ENCODE peak calls at places on chromosome 2, in four cellular contexts. G is effector memory CD4-positive, alpha-beta T cell; K is adipocyte; I is left lung. Y is an unnamed sample.

GRCh38 chr2:236744316-236745105 is 174.9 kb downstream of the ACKR3 start:
- DNase-seq in G (no peak), K (peak; percentile 96), I (peak; percentile 58), Y (peak; percentile 81)

GRCh38 chr2:86625096-86625495 is 1.4 kb upstream of the RNF103 start:
- DNase-seq in G (no peak), K (no peak), I (no peak), Y (no peak)

GRCh38 chr2:106960633-106961205 is 74.8 kb upstream of the ST6GAL2 start:
- DNase-seq in G (no peak), K (peak; percentile 33), I (no peak), Y (no peak)

GRCh38 chr2:201358684-201359083 is 1.5 kb upstream of the FLACC1 start:
- DNase-seq in G (no peak), K (peak; percentile 36), I (no peak), Y (peak; percentile 79)

GRCh38 chr2:203623104-203623503 is 83.3 kb upstream of the CD28 start:
- DNase-seq in G (no peak), K (peak; percentile 91), I (no peak), Y (peak; percentile 75)

GRCh38 chr2:218168635-218169462 is 2.1 kb upstream of the CXCR1 start:
- DNase-seq in G (peak; percentile 46), K (peak; percentile 54), I (no peak), Y (peak; percentile 30)

GRCh38 chr2:232897386-232897970 is 27.4 kb downstream of the SNORC start:
- DNase-seq in G (no peak), K (no peak), I (no peak), Y (no peak)

GRCh38 chr2:55048514-55048924 is 1.7 kb downstream of the RTN4 start:
- DNase-seq in G (no peak), K (peak; percentile 75), I (no peak), Y (peak; percentile 26)

GRCh38 chr2:109201465-109202420 is 72.7 kb downstream of the SH3RF3 start:
- DNase-seq in G (no peak), K (no peak), I (no peak), Y (no peak)

GRCh38 chr2:1777792-1778191 is 33.5 kb upstream of the PXDN start:
- DNase-seq in G (no peak), K (no peak), I (no peak), Y (no peak)

GRCh38 chr2:119247844-119248271 is 24.2 kb downstream of the STEAP3 start:
- DNase-seq in G (no peak), K (no peak), I (no peak), Y (no peak)

GRCh38 chr2:9832586-9832985 is 10.7 kb upstream of the TAF1B start:
- DNase-seq in G (no peak), K (peak; percentile 49), I (no peak), Y (no peak)

GRCh38 chr2:28325567-28326468 is 66.8 kb upstream of the FOSL2 start:
- DNase-seq in G (no peak), K (no peak), I (no peak), Y (no peak)

GRCh38 chr2:43220229-43220981 is 6.0 kb downstream of the ZFP36L2 start:
- DNase-seq in G (no peak), K (peak; percentile 67), I (no peak), Y (no peak)

GRCh38 chr2:43074592-43075053 is 151.8 kb downstream of the ZFP36L2 start:
- DNase-seq in G (no peak), K (no peak), I (no peak), Y (no peak)

GRCh38 chr2:32864761-32865160 is 82.0 kb upstream of the LTBP1 start:
- DNase-seq in G (no peak), K (peak; percentile 79), I (no peak), Y (peak; percentile 73)

GRCh38 chr2:72959995-72960981 is 43.0 kb downstream of the EMX1 start:
- DNase-seq in G (no peak), K (no peak), I (no peak), Y (no peak)

GRCh38 chr2:166197446-166197845 is 69.6 kb upstream of the SCN1A start:
- DNase-seq in G (no peak), K (no peak), I (no peak), Y (no peak)

GRCh38 chr2:105889046-105889445 is 144.3 kb downstream of the NCK2 start:
- DNase-seq in G (no peak), K (no peak), I (no peak), Y (no peak)

GRCh38 chr2:199344012-199344411 is 113.7 kb downstream of the SATB2 start:
- DNase-seq in G (no peak), K (no peak), I (no peak), Y (no peak)

GRCh38 chr2:176132397-176133086 is 3.0 kb downstream of the HOXD8 start:
- DNase-seq in G (no peak), K (no peak), I (no peak), Y (no peak)

GRCh38 chr2:176129825-176130152 is 284 bp downstream of the HOXD8 start:
- DNase-seq in G (no peak), K (no peak), I (no peak), Y (no peak)

GRCh38 chr2:176130153-176130916 is 830 bp downstream of the HOXD8 start:
- DNase-seq in G (no peak), K (peak; percentile 45), I (no peak), Y (peak; percentile 74)

GRCh38 chr2:176131617-176132396 is 2.3 kb downstream of the HOXD8 start:
- DNase-seq in G (no peak), K (no peak), I (no peak), Y (no peak)

DNA sequence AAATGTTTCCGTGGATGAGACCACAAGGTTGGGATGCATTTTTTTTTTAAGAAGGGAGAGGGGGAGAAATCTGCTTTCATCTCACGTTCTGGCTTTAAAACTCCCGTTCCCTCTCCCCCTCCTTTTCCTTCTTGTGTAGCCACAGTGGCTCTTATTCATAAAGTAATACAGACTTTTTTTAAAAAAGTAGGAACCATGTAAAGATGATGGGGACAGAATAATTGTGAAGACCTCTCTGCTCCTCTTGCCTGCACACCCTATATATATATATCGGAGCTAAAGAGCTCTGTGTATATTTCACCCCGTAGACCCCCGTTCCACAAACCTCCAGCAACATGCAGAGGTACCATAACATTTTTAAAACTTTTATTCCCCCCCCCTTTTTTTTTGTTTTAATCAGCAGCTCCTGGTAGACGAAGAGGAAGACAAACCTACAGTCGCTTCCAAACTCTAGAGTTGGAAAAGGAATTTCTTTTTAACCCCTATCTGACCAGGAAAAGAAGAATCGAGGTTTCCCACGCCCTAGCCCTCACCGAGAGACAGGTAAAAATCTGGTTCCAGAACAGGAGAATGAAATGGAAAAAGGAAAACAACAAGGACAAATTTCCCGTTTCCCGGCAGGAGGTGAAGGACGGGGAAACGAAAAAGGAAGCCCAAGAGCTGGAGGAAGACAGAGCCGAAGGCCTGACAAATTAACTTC is 1.6 kb downstream of the HOXD8 start:
- DNase-seq in G (no peak), K (no peak), I (no peak), Y (no peak)
- H3K27me3 ChIP-seq in G (peaks cover 91% of the 10 kb centered on the region), K (no peaks in the 10 kb centered on the region), I (peaks cover 96% of the 10 kb centered on the region), Y (no peaks in the 10 kb centered on the region)

DNA sequence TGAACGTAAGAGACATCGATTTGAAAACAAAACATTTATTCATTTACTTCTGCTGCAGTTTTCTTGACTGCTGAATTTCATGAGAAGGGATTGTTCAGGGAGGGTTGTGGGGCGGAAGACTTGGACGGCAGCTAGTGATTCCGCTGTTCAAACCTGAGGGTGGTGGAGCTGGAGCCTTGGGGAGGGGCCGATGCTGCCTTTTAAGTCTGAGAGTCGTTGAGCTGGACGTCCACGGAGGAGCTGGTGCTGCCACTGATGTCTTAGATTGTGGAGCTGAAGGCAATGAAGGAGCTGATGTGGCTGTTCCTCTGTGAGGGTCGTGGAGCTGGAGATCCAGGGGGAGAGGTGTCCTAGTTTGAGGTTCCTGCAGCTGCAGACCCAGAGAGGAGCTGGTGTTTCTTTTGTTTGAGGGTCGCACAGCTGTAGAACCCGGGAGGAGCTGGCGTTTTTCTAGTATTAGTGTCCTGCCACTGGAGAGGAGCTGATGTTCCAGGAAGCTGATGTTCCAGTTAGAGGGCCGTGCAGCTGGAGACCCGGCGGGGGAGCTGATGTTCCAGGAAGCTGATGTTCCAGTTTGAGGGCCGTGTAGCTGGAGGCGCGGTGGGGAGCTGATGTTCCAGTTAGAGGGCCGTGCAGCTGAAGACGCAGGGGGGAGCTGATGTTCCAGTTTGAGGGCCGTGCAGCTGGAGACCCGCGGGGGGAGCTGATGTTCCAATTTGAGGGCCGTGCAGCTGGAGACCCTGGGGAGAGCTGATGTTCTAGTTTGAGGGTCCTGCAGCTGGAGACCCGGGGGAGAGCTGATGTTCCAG is 150.9 kb downstream of the RTP5 start:
- DNase-seq in G (no peak), K (peak; percentile 49), I (peak; percentile 31), Y (no peak)
- H3K9me3 ChIP-seq in G (no peaks in the 10 kb centered on the region), K (no peaks in the 10 kb centered on the region), I (no peaks in the 10 kb centered on the region), Y (no peaks in the 10 kb centered on the region)

GRCh38 chr2:152098033-152098797 is 629 bp downstream of the CACNB4 start:
- DNase-seq in G (no peak), K (peak; percentile 67), I (peak; percentile 44), Y (peak; percentile 9)
- H3K27me3 ChIP-seq in G (peaks cover 22% of the 10 kb centered on the region), K (peaks cover 19% of the 10 kb centered on the region), I (peaks cover 16% of the 10 kb centered on the region), Y (peaks cover 56% of the 10 kb centered on the region)

GRCh38 chr2:14053105-14053504 is 579.4 kb upstream of the LRATD1 start:
- DNase-seq in G (no peak), K (no peak), I (no peak), Y (no peak)

GRCh38 chr2:14047491-14047890 is 585.0 kb upstream of the LRATD1 start:
- DNase-seq in G (no peak), K (no peak), I (no peak), Y (no peak)

DNA sequence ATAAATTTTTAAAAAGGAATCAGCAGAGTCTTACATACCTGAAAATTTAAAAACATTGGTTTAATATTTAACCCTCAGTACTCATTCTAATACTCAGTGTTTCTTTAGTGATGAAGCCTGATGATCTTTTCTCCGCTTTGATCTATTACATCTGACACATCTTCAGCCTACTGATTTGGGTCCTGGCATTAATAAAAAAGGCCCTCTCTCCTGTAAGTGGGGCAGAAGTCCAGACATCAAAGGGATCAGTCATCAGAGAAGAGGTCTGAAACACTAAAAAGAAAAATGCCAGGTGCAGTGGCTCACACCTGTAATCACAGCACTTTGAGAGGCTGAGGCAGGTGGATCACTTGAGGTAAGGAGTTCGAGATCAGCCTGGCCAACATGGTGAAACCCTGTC is 581.1 kb upstream of the LRATD1 start:
- DNase-seq in G (no peak), K (no peak), I (no peak), Y (no peak)
- H3K9me3 ChIP-seq in G (no peaks in the 10 kb centered on the region), K (no peaks in the 10 kb centered on the region), I (no peaks in the 10 kb centered on the region), Y (no peaks in the 10 kb centered on the region)

GRCh38 chr2:238851026-238851425 is 3.1 kb downstream of the TWIST2 start:
- DNase-seq in G (no peak), K (peak; percentile 48), I (no peak), Y (no peak)
- H3K27me3 ChIP-seq in G (peaks cover 4% of the 10 kb centered on the region), K (no peaks in the 10 kb centered on the region), I (peaks cover 27% of the 10 kb centered on the region), Y (no peaks in the 10 kb centered on the region)

GRCh38 chr2:13141315-13141714 is 424.6 kb downstream of the TRIB2 start:
- DNase-seq in G (no peak), K (no peak), I (no peak), Y (no peak)
- H3K9me3 ChIP-seq in G (no peaks in the 10 kb centered on the region), K (no peaks in the 10 kb centered on the region), I (no peaks in the 10 kb centered on the region), Y (no peaks in the 10 kb centered on the region)